ENCODE peak calls at places on chromosomes 16 and 17, in seven cellular contexts. I is NCI-H1436; N is adrenal gland; K is pancreas; M is T1000; Y is amygdala; D is stimulated activated CD4-positive, alpha-beta T cell treated with anti-CD3 and anti-CD28 coated beads, Interleukin-4, amount 100 ng/mL, for 1 hour. F is an unnamed sample.

GRCh38 chr16:684961-685696 is 995 bp upstream of the JMJD8 start:
- DNase-seq in K (peak), N (peak), D (no peak), I (no peak), M (no peak), Y (no peak), F (no peak)

GRCh38 chr17:76371656-76372628 is 12.5 kb upstream of the SPHK1 start:
- DNase-seq in D (no peak), N (no peak), I (no peak), Y (no peak), M (no peak), K (no peak), F (no peak)

GRCh38 chr16:4494746-4495490 is 18.7 kb downstream of the HMOX2 start:
- DNase-seq in M (no peak), N (no peak), K (no peak), I (no peak), Y (no peak), D (no peak), F (no peak)

GRCh38 chr17:77725851-77726250 is 232.7 kb upstream of the TNRC6C start:
- DNase-seq in N (no peak), I (no peak), M (no peak), K (no peak), Y (no peak), D (no peak), F (no peak)

GRCh38 chr16:55392701-55393100 is 68.7 kb downstream of the IRX6 start:
- DNase-seq in I (no peak), N (no peak), Y (no peak), K (no peak), D (no peak), M (no peak), F (no peak)

GRCh38 chr16:19086322-19087199 is 19.1 kb downstream of the COQ7 start:
- DNase-seq in N (peak), I (peak), K (peak), D (peak), Y (peak), M (peak), F (no peak)

GRCh38 chr17:1787301-1787902 is 25.5 kb downstream of the SERPINF1 start:
- DNase-seq in K (no peak), I (no peak), D (no peak), Y (no peak), M (peak), N (peak), F (no peak)

GRCh38 chr17:58313815-58314705 is 14.5 kb downstream of the TSPOAP1 start:
- DNase-seq in Y (no peak), K (no peak), D (no peak), I (no peak), M (no peak), N (peak), F (no peak)

GRCh38 chr17:74354123-74354522 is 7.5 kb downstream of the BTBD17 start:
- DNase-seq in Y (no peak), N (peak), K (no peak), M (no peak), I (no peak), D (peak), F (no peak)

GRCh38 chr17:50931003-50931878 is 65.1 kb upstream of the TOB1 start:
- DNase-seq in K (peak), D (peak), N (peak), I (peak), Y (no peak), M (peak), F (peak)

GRCh38 chr17:58047751-58048150 is 35.5 kb upstream of the DYNLL2 start:
- DNase-seq in I (no peak), M (no peak), K (no peak), D (no peak), N (no peak), Y (no peak), F (no peak)

F was measured in SIG-M5.